ENCODE peak calls at places on chromosomes 2 and 18, in four cellular contexts. O is lower lobe of right lung, V is heart left ventricle, D is mammary epithelial cell. P is an unnamed sample.

GRCh38 chr2:240685771-240686371 is 3.2 kb upstream of the AQP12B start:
- DNase-seq in O (no peak), V (no peak), D (no peak), P (no peak)

GRCh38 chr2:203662963-203663362 is 43.5 kb upstream of the CD28 start:
- DNase-seq in O (no peak), V (no peak), D (no peak), P (no peak)

GRCh38 chr2:101160454-101160853 is 9.3 kb upstream of the TBC1D8 start:
- DNase-seq in O (no peak), V (no peak), D (peak), P (no peak)

GRCh38 chr2:218984239-218985020 is 554 bp downstream of the FEV start:
- DNase-seq in O (no peak), V (no peak), D (no peak), P (no peak)

GRCh38 chr2:112776113-112776512 is 8.2 kb downstream of the IL1A start:
- DNase-seq in O (no peak), V (no peak), D (no peak), P (no peak)

GRCh38 chr18:76405761-76406356 is 89.2 kb downstream of the ZNF516 start:
- DNase-seq in O (peak), V (peak), D (peak), P (peak)

GRCh38 chr2:165594935-165595255 is 125.4 kb downstream of the CSRNP3 start:
- DNase-seq in O (no peak), V (no peak), D (no peak), P (no peak)

GRCh38 chr2:101435011-101435862 is 39.7 kb downstream of the RFX8 start:
- DNase-seq in O (no peak), V (peak), D (no peak), P (no peak)

GRCh38 chr2:163637876-163638275 is 97.9 kb downstream of the FIGN start:
- DNase-seq in O (no peak), V (no peak), D (no peak), P (no peak)

GRCh38 chr2:168494190-168494711 is 38.2 kb downstream of the CERS6 start:
- DNase-seq in O (no peak), V (no peak), D (no peak), P (no peak)
- H3K4me3 ChIP-seq in O (no peak), V (no peak), D (no peak), P (no peak)

DNA sequence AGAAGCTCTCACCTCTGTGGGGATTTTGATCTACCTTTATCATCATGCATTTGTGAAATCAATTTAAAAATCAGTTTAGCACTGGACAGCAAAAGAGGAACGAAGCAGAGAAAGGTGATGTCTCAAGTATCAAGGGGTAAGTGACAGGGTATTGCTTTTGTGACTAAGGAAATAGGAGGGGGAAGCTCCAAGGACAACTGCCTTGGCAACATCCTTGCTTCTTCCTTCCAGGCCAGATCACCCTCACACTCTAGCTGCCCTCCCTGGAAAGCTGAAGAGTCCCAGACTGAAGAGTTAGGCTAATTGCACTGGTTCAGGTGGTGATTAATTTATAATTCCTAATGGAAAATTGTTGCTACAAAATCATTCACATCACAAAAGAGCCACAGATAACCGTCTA is 859.1 kb upstream of the ACVR2A start:
- DNase-seq in O (no peak), V (no peak), D (no peak), P (no peak)
- H3K27ac ChIP-seq in O (no peak), V (no peak), D (peak), P (peak)

GRCh38 chr2:86062043-86062442 is 43.6 kb downstream of the POLR1A start:
- DNase-seq in O (no peak), V (no peak), D (peak), P (no peak)
- H3K4me3 ChIP-seq in O (no peak), V (no peak), D (no peak), P (no peak)

GRCh38 chr18:45133246-45133645 is 452.6 kb downstream of the SETBP1 start:
- DNase-seq in O (no peak), V (no peak), D (no peak), P (no peak)

GRCh38 chr18:45137089-45137423 is 456.4 kb downstream of the SETBP1 start:
- DNase-seq in O (no peak), V (no peak), D (no peak), P (no peak)

GRCh38 chr18:45139478-45139877 is 458.8 kb downstream of the SETBP1 start:
- DNase-seq in O (no peak), V (no peak), D (no peak), P (no peak)

GRCh38 chr18:45136381-45137088 is 455.8 kb downstream of the SETBP1 start:
- DNase-seq in O (no peak), V (no peak), D (no peak), P (no peak)
- H3K27ac ChIP-seq in O (no peak), V (no peak), D (no peak), P (no peak)

GRCh38 chr18:29741481-29741880 is 1301.1 kb downstream of the DSC3 start:
- DNase-seq in O (no peak), V (no peak), D (no peak), P (no peak)

GRCh38 chr18:29737190-29737589 is 1305.4 kb downstream of the DSC3 start:
- DNase-seq in O (no peak), V (no peak), D (no peak), P (no peak)

DNA sequence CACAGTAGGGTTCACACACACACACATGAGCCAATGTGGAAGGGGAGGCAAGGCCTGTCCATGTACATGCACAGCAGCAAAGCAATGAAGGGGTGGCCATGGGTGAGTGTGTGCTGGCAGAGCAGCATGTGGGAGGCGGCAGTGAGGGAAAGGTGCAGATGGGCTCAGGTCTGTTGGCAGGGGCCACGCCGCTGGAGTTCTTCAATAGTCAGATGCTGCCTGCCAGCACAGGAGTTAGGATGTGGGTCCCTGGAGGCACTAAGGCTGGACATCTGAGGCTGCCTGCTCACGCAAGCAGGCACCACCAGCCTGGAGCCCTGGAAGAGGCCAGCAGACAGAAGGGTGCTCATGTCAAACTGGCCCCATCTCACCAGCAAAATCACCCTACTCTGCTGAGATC is 1304.9 kb downstream of the DSC3 start:
- DNase-seq in O (no peak), V (no peak), D (no peak), P (no peak)
- H3K4me3 ChIP-seq in O (no peak), V (no peak), D (no peak), P (no peak)

DNA sequence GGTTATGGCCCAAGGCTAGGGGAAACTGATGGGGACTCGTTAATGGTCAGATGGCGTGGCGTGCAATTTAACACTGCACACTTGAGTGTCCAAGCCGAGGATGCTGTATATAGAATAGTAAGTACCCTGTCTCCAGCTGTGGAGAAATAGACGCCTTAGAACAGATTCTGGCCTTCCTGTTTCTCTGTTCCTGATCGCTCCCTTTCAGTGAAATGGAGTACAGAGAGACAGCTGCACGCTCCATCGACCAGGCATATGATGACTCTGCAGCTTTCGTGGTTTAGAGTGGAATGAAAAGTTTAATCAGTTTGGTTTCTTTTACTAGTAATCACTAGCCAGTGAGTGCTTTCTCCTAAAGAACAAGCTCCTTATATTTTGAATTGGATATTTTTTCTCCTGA is 213.4 kb downstream of the NEDD4L start:
- DNase-seq in O (no peak), V (no peak), D (no peak), P (no peak)
- H3K27ac ChIP-seq in O (no peak), V (peak), D (no peak), P (no peak)

DNA sequence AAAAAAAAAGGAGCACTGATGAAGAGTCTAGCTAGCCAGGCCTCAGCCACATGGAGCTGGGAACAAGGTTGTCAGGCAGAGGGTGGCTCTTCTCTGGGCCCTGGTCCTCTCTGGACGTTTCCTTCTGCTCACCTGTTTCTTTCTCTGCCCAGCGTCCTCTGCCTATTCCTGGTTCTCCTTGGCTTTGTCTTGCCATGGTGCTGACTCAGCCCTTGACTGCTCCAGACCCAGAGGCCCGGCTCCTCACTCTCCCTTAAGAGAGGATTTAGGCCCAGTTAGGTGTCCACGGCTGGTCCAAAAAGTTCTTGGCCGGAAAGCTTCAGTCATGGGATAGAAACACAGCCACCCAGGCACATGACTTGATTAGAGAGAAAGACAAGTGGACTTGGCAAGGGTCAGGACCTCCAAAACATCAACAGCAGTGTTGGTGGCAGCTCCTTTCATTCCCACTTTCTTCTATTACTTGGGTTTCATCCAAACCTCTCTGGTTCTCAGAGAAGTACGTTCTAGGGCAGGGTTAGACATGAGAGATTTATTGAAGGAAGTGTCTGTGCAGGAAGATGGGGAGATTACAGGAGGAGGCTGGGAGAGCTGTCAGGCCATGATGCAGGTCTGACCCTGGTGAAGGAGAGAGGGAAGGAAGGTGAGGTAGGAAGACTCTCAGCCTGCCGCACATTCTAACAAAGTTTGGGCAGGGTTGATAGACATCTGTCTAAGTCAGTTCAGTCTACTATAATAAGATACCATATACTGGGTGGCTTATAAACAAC is 14.5 kb upstream of the ATG16L1 start:
- DNase-seq in O (no peak), V (no peak), D (no peak), P (no peak)
- H3K4me3 ChIP-seq in O (no peak), V (no peak), D (no peak), P (no peak)

DNA sequence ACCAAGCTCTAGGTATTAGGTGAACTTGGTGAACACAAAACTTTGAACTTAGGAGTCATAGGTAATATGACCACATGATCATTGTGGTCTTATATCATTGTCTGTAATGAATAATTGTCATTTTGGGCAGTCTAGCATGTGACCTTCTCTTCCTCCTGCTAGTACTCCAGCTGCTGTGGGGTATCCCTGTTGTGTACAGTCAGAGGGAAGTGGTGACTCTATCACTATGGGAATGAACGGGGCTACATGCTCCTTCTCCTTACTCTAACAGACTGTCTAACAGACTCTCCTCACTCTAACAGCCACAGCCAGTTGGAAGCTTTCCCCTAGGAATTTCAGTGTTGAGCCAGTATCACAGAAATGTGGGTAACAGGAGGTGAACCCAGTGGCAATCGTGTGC is 68.2 kb upstream of the NEDD4L start:
- DNase-seq in O (no peak), V (no peak), D (no peak), P (no peak)
- H3K27ac ChIP-seq in O (peak), V (no peak), D (no peak), P (no peak)

GRCh38 chr2:144448389-144449027 is 71.4 kb downstream of the ZEB2 start:
- DNase-seq in O (no peak), V (no peak), D (no peak), P (no peak)
- H3K4me3 ChIP-seq in O (peak), V (peak), D (no peak), P (peak)